ENCODE peak calls at places on chromosomes 16 and 17, in nine cellular contexts. A is AG08396; I is T-helper 9 cell; P is stimulated activated CD8-positive, alpha-beta memory T cell treated with anti-CD3 and anti-CD28 coated beads, Interleukin-4, amount 100 ng/mL, for 1 hour; V is lower leg skin; G is left kidney; F is HTR-8/SVneo; Z is body of pancreas; J is cardiac fibroblast. L is an unnamed sample.

GRCh38 chr16:56362057-56362655 is 63.2 kb downstream of the AMFR start:
- DNase-seq in A (no peak), I (no peak), P (no peak), V (peak; percentile 49), G (no peak), F (no peak), Z (no peak), J (no peak), L (no peak)

GRCh38 chr17:66326476-66327047 is 24.1 kb downstream of the PRKCA start:
- DNase-seq in A (no peak), I (no peak), P (no peak), V (no peak), G (peak; percentile 31), F (no peak), Z (no peak), J (no peak), L (no peak)

GRCh38 chr17:82317394-82318168 is at the start of gene CD7:
- DNase-seq in A (no peak), I (peak; percentile 49), P (no peak), V (no peak), G (no peak), F (no peak), Z (no peak), J (no peak), L (no peak)

GRCh38 chr16:12801511-12802042 is 2.1 kb downstream of the CPPED1 start:
- DNase-seq in A (peak; percentile 32), I (no peak), P (no peak), V (no peak), G (peak; percentile 57), F (no peak), Z (no peak), J (peak; percentile 93), L (peak; percentile 43)

GRCh38 chr17:41801374-41802062 is 10.2 kb downstream of the P3H4 start:
- DNase-seq in A (peak; percentile 82), I (peak; percentile 75), P (peak; percentile 54), V (peak; percentile 98), G (peak; percentile 98), F (peak; percentile 88), Z (peak; percentile 90), J (peak; percentile 79), L (peak; percentile 94)

GRCh38 chr16:66486773-66487579 is 59.9 kb downstream of the BEAN1 start:
- DNase-seq in A (peak; percentile 62), I (no peak), P (no peak), V (peak; percentile 83), G (no peak), F (no peak), Z (no peak), J (peak; percentile 94), L (no peak)

GRCh38 chr17:43768943-43769342 is 9.8 kb downstream of the DUSP3 start:
- DNase-seq in A (no peak), I (no peak), P (no peak), V (no peak), G (no peak), F (no peak), Z (no peak), J (no peak), L (no peak)

GRCh38 chr17:48610282-48611211 is at the start of gene HOXB7:
- DNase-seq in A (peak; percentile 92), I (peak; percentile 56), P (no peak), V (peak; percentile 96), G (peak; percentile 95), F (peak; percentile 87), Z (peak; percentile 41), J (no peak), L (peak; percentile 64)

GRCh38 chr17:41966453-41967140 is at the start of gene CNP:
- DNase-seq in A (peak; percentile 99), I (peak; percentile 88), P (peak; percentile 80), V (peak; percentile 98), G (peak; percentile 97), F (peak; percentile 98), Z (peak; percentile 96), J (peak; percentile 91), L (peak; percentile 85)

GRCh38 chr16:30992931-30993816 is 8.2 kb downstream of the HSD3B7 start:
- DNase-seq in A (no peak), I (no peak), P (no peak), V (no peak), G (no peak), F (no peak), Z (no peak), J (no peak), L (no peak)

GRCh38 chr17:3812284-3812683 is 11.3 kb upstream of the ITGAE start:
- DNase-seq in A (no peak), I (no peak), P (no peak), V (peak; percentile 80), G (no peak), F (no peak), Z (no peak), J (no peak), L (no peak)

GRCh38 chr17:36892112-36892838 is 45.0 kb upstream of the LHX1 start:
- DNase-seq in A (no peak), I (no peak), P (no peak), V (no peak), G (no peak), F (peak; percentile 35), Z (peak; percentile 18), J (no peak), L (no peak)

GRCh38 chr17:36545465-36546417 is 1.0 kb downstream of the GGNBP2 start:
- DNase-seq in A (peak; percentile 98), I (peak; percentile 95), P (peak; percentile 80), V (peak; percentile 99), G (peak; percentile 99), F (peak; percentile 96), Z (peak; percentile 97), J (peak; percentile 97), L (peak; percentile 94)

GRCh38 chr17:31997005-31997404 is 10.2 kb upstream of the LRRC37B start:
- DNase-seq in A (no peak), I (no peak), P (no peak), V (no peak), G (no peak), F (no peak), Z (no peak), J (no peak), L (no peak)

GRCh38 chr17:77391668-77392375 is 251.1 kb downstream of the SEC14L1 start:
- DNase-seq in A (peak; percentile 92), I (no peak), P (no peak), V (peak; percentile 96), G (no peak), F (peak; percentile 83), Z (no peak), J (peak; percentile 96), L (peak; percentile 81)

GRCh38 chr16:12319464-12320030 is 343.0 kb downstream of the SNX29 start:
- DNase-seq in A (no peak), I (no peak), P (no peak), V (no peak), G (peak; percentile 89), F (no peak), Z (peak; percentile 30), J (no peak), L (no peak)

GRCh38 chr17:56629450-56630187 is 36.1 kb downstream of the NOG start:
- DNase-seq in A (peak; percentile 73), I (no peak), P (no peak), V (no peak), G (peak; percentile 53), F (peak; percentile 65), Z (no peak), J (peak; percentile 2), L (no peak)

GRCh38 chr16:66847533-66848057 is 3.4 kb downstream of the CA7 start:
- DNase-seq in A (no peak), I (no peak), P (no peak), V (peak; percentile 28), G (no peak), F (no peak), Z (no peak), J (no peak), L (no peak)

GRCh38 chr17:37392024-37392590 is 14.5 kb downstream of the ACACA start:
- DNase-seq in A (peak; percentile 17), I (no peak), P (no peak), V (no peak), G (no peak), F (peak; percentile 71), Z (no peak), J (peak; percentile 92), L (peak; percentile 17)

GRCh38 chr17:58528443-58528842 is 14.0 kb upstream of the MTMR4 start:
- DNase-seq in A (no peak), I (no peak), P (no peak), V (no peak), G (peak; percentile 26), F (no peak), Z (no peak), J (no peak), L (no peak)

GRCh38 chr17:78142113-78142861 is 3.9 kb upstream of the C17orf99 start:
- DNase-seq in A (no peak), I (no peak), P (no peak), V (peak; percentile 87), G (no peak), F (peak; percentile 50), Z (peak; percentile 77), J (peak; percentile 62), L (no peak)

GRCh38 chr17:55783684-55784245 is 32.9 kb downstream of the PCTP start:
- DNase-seq in A (no peak), I (no peak), P (no peak), V (peak; percentile 96), G (no peak), F (no peak), Z (peak; percentile 31), J (peak; percentile 69), L (peak; percentile 48)

GRCh38 chr17:80978499-80979497 is 12.8 kb upstream of the CHMP6 start:
- DNase-seq in A (no peak), I (no peak), P (no peak), V (no peak), G (no peak), F (no peak), Z (no peak), J (peak; percentile 24), L (no peak)

GRCh38 chr17:68533887-68534700 is 21.9 kb downstream of the PRKAR1A start:
- DNase-seq in A (no peak), I (no peak), P (no peak), V (no peak), G (no peak), F (no peak), Z (no peak), J (peak; percentile 59), L (no peak)

GRCh38 chr16:48978501-48978900 is 303.1 kb downstream of the CBLN1 start:
- DNase-seq in A (no peak), I (no peak), P (no peak), V (no peak), G (no peak), F (no peak), Z (no peak), J (no peak), L (no peak)

GRCh38 chr17:48025040-48025903 is 12.3 kb downstream of the COPZ2 start:
- DNase-seq in A (peak; percentile 95), I (peak; percentile 99), P (peak; percentile 95), V (peak; percentile 99), G (peak; percentile 99), F (peak; percentile 99), Z (peak; percentile 99), J (peak; percentile 97), L (peak; percentile 97)

GRCh38 chr17:6648181-6648580 is 3.2 kb downstream of the MED31 start:
- DNase-seq in A (no peak), I (no peak), P (no peak), V (no peak), G (no peak), F (no peak), Z (no peak), J (no peak), L (no peak)

GRCh38 chr17:78114831-78115723 is 13.5 kb downstream of the TMC6 start:
- DNase-seq in A (no peak), I (no peak), P (no peak), V (peak; percentile 85), G (no peak), F (no peak), Z (no peak), J (no peak), L (no peak)

L was measured in tibial nerve.